ENCODE peak calls at places on chromosomes 16 and 17, in six cellular contexts. One of them, this sample, is unnamed.

GRCh38 chr16:84045818-84046470 is 3.3 kb upstream of the SLC38A8 start:
- DNase-seq in A549: no peak
- DNase-seq in upper lobe of right lung: peak
- DNase-seq in PC-9: no peak
- DNase-seq in breast epithelium: no peak
- DNase-seq in right lobe of liver: no peak
- DNase-seq in this sample: no peak

GRCh38 chr17:17856386-17856785 is 19.6 kb upstream of the SREBF1 start:
- DNase-seq in A549: no peak
- DNase-seq in upper lobe of right lung: no peak
- DNase-seq in PC-9: no peak
- DNase-seq in breast epithelium: no peak
- DNase-seq in right lobe of liver: no peak
- DNase-seq in this sample: no peak

GRCh38 chr16:26078971-26079370 is 387.2 kb downstream of the HS3ST4 start:
- DNase-seq in A549: no peak
- DNase-seq in upper lobe of right lung: no peak
- DNase-seq in PC-9: no peak
- DNase-seq in breast epithelium: no peak
- DNase-seq in right lobe of liver: no peak
- DNase-seq in this sample: no peak

GRCh38 chr17:16272111-16272510 is 55.1 kb downstream of the PIGL start:
- DNase-seq in A549: no peak
- DNase-seq in upper lobe of right lung: no peak
- DNase-seq in PC-9: no peak
- DNase-seq in breast epithelium: no peak
- DNase-seq in right lobe of liver: no peak
- DNase-seq in this sample: no peak

GRCh38 chr17:57948555-57949420 is 6.4 kb downstream of the CUEDC1 start:
- DNase-seq in A549: peak
- DNase-seq in upper lobe of right lung: no peak
- DNase-seq in PC-9: peak
- DNase-seq in breast epithelium: no peak
- DNase-seq in right lobe of liver: no peak
- DNase-seq in this sample: no peak

GRCh38 chr17:1229354-1229890 is 40.8 kb upstream of the BHLHA9 start:
- DNase-seq in A549: peak
- DNase-seq in upper lobe of right lung: peak
- DNase-seq in PC-9: peak
- DNase-seq in breast epithelium: peak
- DNase-seq in right lobe of liver: peak
- DNase-seq in this sample: no peak

GRCh38 chr17:56982312-56982711 is 4.4 kb downstream of the SCPEP1 start:
- DNase-seq in A549: no peak
- DNase-seq in upper lobe of right lung: no peak
- DNase-seq in PC-9: no peak
- DNase-seq in breast epithelium: peak
- DNase-seq in right lobe of liver: no peak
- DNase-seq in this sample: no peak

GRCh38 chr17:47223007-47223406 is 13.9 kb downstream of the MYL4 start:
- DNase-seq in A549: no peak
- DNase-seq in upper lobe of right lung: no peak
- DNase-seq in PC-9: no peak
- DNase-seq in breast epithelium: no peak
- DNase-seq in right lobe of liver: no peak
- DNase-seq in this sample: no peak

GRCh38 chr17:48637323-48638260 is 11.4 kb upstream of the HOXB9 start:
- DNase-seq in A549: peak
- DNase-seq in upper lobe of right lung: peak
- DNase-seq in PC-9: no peak
- DNase-seq in breast epithelium: no peak
- DNase-seq in right lobe of liver: no peak
- DNase-seq in this sample: no peak

GRCh38 chr17:61381537-61381936 is 18.1 kb upstream of the TBX2 start:
- DNase-seq in A549: no peak
- DNase-seq in upper lobe of right lung: no peak
- DNase-seq in PC-9: no peak
- DNase-seq in breast epithelium: no peak
- DNase-seq in right lobe of liver: no peak
- DNase-seq in this sample: no peak

GRCh38 chr17:74643826-74644225 is 20.3 kb upstream of the CD300E start:
- DNase-seq in A549: no peak
- DNase-seq in upper lobe of right lung: no peak
- DNase-seq in PC-9: no peak
- DNase-seq in breast epithelium: no peak
- DNase-seq in right lobe of liver: no peak
- DNase-seq in this sample: no peak

GRCh38 chr17:7650509-7651096 is at the start of gene ATP1B2:
- DNase-seq in A549: peak
- DNase-seq in upper lobe of right lung: peak
- DNase-seq in PC-9: peak
- DNase-seq in breast epithelium: peak
- DNase-seq in right lobe of liver: peak
- DNase-seq in this sample: peak

GRCh38 chr16:78436023-78436422 is 336.6 kb downstream of the WWOX start:
- DNase-seq in A549: no peak
- DNase-seq in upper lobe of right lung: no peak
- DNase-seq in PC-9: no peak
- DNase-seq in breast epithelium: no peak
- DNase-seq in right lobe of liver: no peak
- DNase-seq in this sample: no peak

GRCh38 chr17:75778861-75779249 is 5.8 kb upstream of the UNK start:
- DNase-seq in A549: peak
- DNase-seq in upper lobe of right lung: no peak
- DNase-seq in PC-9: no peak
- DNase-seq in breast epithelium: peak
- DNase-seq in right lobe of liver: peak
- DNase-seq in this sample: no peak

GRCh38 chr17:35429702-35430101 is 2.6 kb downstream of the SLFN12 start:
- DNase-seq in A549: no peak
- DNase-seq in upper lobe of right lung: no peak
- DNase-seq in PC-9: no peak
- DNase-seq in breast epithelium: no peak
- DNase-seq in right lobe of liver: no peak
- DNase-seq in this sample: no peak

GRCh38 chr17:35438433-35438832 is 6.1 kb upstream of the SLFN12 start:
- DNase-seq in A549: no peak
- DNase-seq in upper lobe of right lung: no peak
- DNase-seq in PC-9: no peak
- DNase-seq in breast epithelium: no peak
- DNase-seq in right lobe of liver: no peak
- DNase-seq in this sample: no peak

GRCh38 chr17:35432176-35433074 is at the start of gene SLFN12:
- DNase-seq in A549: no peak
- DNase-seq in upper lobe of right lung: no peak
- DNase-seq in PC-9: peak
- DNase-seq in breast epithelium: peak
- DNase-seq in right lobe of liver: peak
- DNase-seq in this sample: no peak

GRCh38 chr17:35428229-35428628 is 4.1 kb downstream of the SLFN12 start:
- DNase-seq in A549: no peak
- DNase-seq in upper lobe of right lung: no peak
- DNase-seq in PC-9: no peak
- DNase-seq in breast epithelium: no peak
- DNase-seq in right lobe of liver: no peak
- DNase-seq in this sample: no peak

DNA sequence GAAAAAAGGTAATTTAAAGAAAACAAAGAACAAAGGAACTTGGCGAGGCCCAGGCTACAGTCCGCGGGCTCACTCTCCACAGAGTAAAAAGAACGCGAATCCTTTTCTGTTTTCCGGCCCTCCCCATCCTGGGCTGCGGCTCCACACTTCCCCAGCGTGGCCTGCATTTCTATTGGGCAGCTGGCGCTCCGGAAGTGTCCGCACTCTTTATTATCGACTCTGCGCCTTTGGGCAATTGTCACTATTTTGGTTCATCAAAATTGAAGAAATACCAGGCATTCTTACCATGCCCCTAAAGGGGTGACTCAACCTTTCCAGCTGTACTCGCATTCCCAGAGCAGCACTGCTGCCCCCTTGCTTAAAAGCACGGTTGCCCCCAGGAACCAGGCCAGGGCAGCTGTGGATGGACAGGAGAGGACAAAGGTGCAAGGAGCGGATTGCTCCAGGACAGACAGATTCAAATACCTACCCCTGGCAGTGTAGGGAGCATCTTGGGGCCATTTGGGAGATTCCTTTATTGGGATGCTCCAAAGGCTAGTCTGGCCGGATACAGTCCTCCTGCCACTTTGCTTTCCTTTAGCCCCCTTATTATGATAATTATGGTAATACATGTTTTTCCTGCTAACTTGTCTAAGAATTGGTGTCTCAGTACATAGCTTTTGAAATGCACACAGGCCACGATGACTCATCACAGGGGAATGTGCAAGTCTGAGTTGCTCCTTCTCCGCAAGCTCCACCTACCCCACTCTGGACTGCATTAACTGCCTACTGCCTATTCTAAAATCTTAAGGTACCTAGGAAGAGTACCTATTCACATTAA is 985 bp upstream of the SLFN12 start:
- DNase-seq in A549: peak
- DNase-seq in upper lobe of right lung: peak
- DNase-seq in PC-9: peak
- DNase-seq in breast epithelium: peak
- DNase-seq in right lobe of liver: peak
- DNase-seq in this sample: no peak
- TF ChIP-seq CTCF in A549: no peak
- TF ChIP-seq CTCF in upper lobe of right lung: peak
- TF ChIP-seq CTCF in PC-9: no peak
- TF ChIP-seq CTCF in breast epithelium: no peak
- TF ChIP-seq CTCF in right lobe of liver: no peak
- TF ChIP-seq CTCF in this sample: no peak

GRCh38 chr17:27783951-27784350 is 16.4 kb downstream of the NOS2 start:
- DNase-seq in A549: no peak
- DNase-seq in upper lobe of right lung: no peak
- DNase-seq in PC-9: no peak
- DNase-seq in breast epithelium: no peak
- DNase-seq in right lobe of liver: no peak
- DNase-seq in this sample: no peak

GRCh38 chr17:27780441-27781404 is 19.6 kb downstream of the NOS2 start:
- DNase-seq in A549: no peak
- DNase-seq in upper lobe of right lung: no peak
- DNase-seq in PC-9: no peak
- DNase-seq in breast epithelium: no peak
- DNase-seq in right lobe of liver: no peak
- DNase-seq in this sample: no peak

GRCh38 chr17:27778193-27778592 is 22.1 kb downstream of the NOS2 start:
- DNase-seq in A549: no peak
- DNase-seq in upper lobe of right lung: no peak
- DNase-seq in PC-9: peak
- DNase-seq in breast epithelium: no peak
- DNase-seq in right lobe of liver: no peak
- DNase-seq in this sample: no peak

GRCh38 chr17:27782791-27783206 is 17.5 kb downstream of the NOS2 start:
- DNase-seq in A549: no peak
- DNase-seq in upper lobe of right lung: no peak
- DNase-seq in PC-9: no peak
- DNase-seq in breast epithelium: no peak
- DNase-seq in right lobe of liver: no peak
- DNase-seq in this sample: no peak

GRCh38 chr17:27783440-27783839 is 16.9 kb downstream of the NOS2 start:
- DNase-seq in A549: no peak
- DNase-seq in upper lobe of right lung: no peak
- DNase-seq in PC-9: no peak
- DNase-seq in breast epithelium: no peak
- DNase-seq in right lobe of liver: no peak
- DNase-seq in this sample: no peak
- H3K4me3 ChIP-seq in A549: no peak
- H3K4me3 ChIP-seq in upper lobe of right lung: no peak
- H3K4me3 ChIP-seq in PC-9: no peak
- H3K4me3 ChIP-seq in breast epithelium: no peak
- H3K4me3 ChIP-seq in right lobe of liver: no peak
- H3K4me3 ChIP-seq in this sample: no peak

GRCh38 chr16:2429771-2430663 is 770 bp downstream of the CCNF start:
- DNase-seq in A549: peak
- DNase-seq in upper lobe of right lung: no peak
- DNase-seq in PC-9: peak
- DNase-seq in breast epithelium: no peak
- DNase-seq in right lobe of liver: peak
- DNase-seq in this sample: peak
- TF ChIP-seq CTCF in A549: no peak
- TF ChIP-seq CTCF in upper lobe of right lung: no peak
- TF ChIP-seq CTCF in PC-9: peak
- TF ChIP-seq CTCF in breast epithelium: peak
- TF ChIP-seq CTCF in right lobe of liver: peak
- TF ChIP-seq CTCF in this sample: peak

DNA sequence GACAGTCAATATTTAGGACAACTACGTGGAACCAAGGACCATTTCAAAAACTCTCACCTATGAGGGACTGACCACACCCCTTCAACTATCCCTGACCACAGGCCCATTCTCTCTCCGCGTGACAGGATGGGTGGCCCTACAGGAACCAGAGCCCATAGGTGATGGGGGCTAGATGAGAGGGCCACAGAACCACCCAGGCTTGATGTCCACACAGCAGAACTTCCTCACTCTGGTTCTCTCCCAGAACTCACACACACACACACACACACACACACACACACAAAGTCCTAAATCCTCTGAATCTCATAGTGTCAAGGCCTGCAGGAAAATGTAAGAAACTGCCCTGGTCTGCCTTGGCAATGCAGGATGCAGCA is 1.5 kb downstream of the ZNF319 start:
- DNase-seq in A549: no peak
- DNase-seq in upper lobe of right lung: peak
- DNase-seq in PC-9: no peak
- DNase-seq in breast epithelium: no peak
- DNase-seq in right lobe of liver: no peak
- DNase-seq in this sample: no peak
- H3K4me3 ChIP-seq in A549: peak
- H3K4me3 ChIP-seq in upper lobe of right lung: peak
- H3K4me3 ChIP-seq in PC-9: peak
- H3K4me3 ChIP-seq in breast epithelium: peak
- H3K4me3 ChIP-seq in right lobe of liver: no peak
- H3K4me3 ChIP-seq in this sample: peak

GRCh38 chr16:303760-304505 is 21.0 kb downstream of the PDIA2 start:
- DNase-seq in A549: no peak
- DNase-seq in upper lobe of right lung: no peak
- DNase-seq in PC-9: no peak
- DNase-seq in breast epithelium: no peak
- DNase-seq in right lobe of liver: no peak
- DNase-seq in this sample: no peak
- TF ChIP-seq CTCF in A549: no peak
- TF ChIP-seq CTCF in upper lobe of right lung: no peak
- TF ChIP-seq CTCF in PC-9: no peak
- TF ChIP-seq CTCF in breast epithelium: no peak
- TF ChIP-seq CTCF in right lobe of liver: no peak
- TF ChIP-seq CTCF in this sample: no peak

GRCh38 chr16:73060948-73061495 is 13.1 kb upstream of the ZFHX3 start:
- DNase-seq in A549: no peak
- DNase-seq in upper lobe of right lung: no peak
- DNase-seq in PC-9: no peak
- DNase-seq in breast epithelium: no peak
- DNase-seq in right lobe of liver: peak
- DNase-seq in this sample: no peak
- H3K4me3 ChIP-seq in A549: peak
- H3K4me3 ChIP-seq in upper lobe of right lung: peak
- H3K4me3 ChIP-seq in PC-9: no peak
- H3K4me3 ChIP-seq in breast epithelium: no peak
- H3K4me3 ChIP-seq in right lobe of liver: no peak
- H3K4me3 ChIP-seq in this sample: peak

This sample was measured in dorsolateral prefrontal cortex.